ENCODE peak calls at places on chromosomes 13 and 19, in four cellular contexts. One of them, this sample, is unnamed.
A peak's percentile ranks its signal among the peaks of the same experiment; 100 is the strongest.

GRCh38 chr13:26589754-26590153 is 32.3 kb downstream of the WASF3 start:
- DNase-seq in SW480: no peak
- DNase-seq in iPS-NIHi11: no peak
- DNase-seq in GM23248: peak; percentile 29
- DNase-seq in this sample: no peak

GRCh38 chr13:109693213-109693612 is 93.2 kb downstream of the IRS2 start:
- DNase-seq in GM23248: no peak
- DNase-seq in SW480: no peak
- DNase-seq in iPS-NIHi11: no peak
- DNase-seq in this sample: no peak

GRCh38 chr13:89541091-89542030 is 1806.1 kb upstream of the MIR17HG start:
- DNase-seq in SW480: no peak
- DNase-seq in iPS-NIHi11: no peak
- DNase-seq in GM23248: no peak
- DNase-seq in this sample: no peak

GRCh38 chr19:18762125-18763023 is 28.7 kb downstream of the COMP start:
- DNase-seq in GM23248: peak; percentile 12
- DNase-seq in iPS-NIHi11: peak; percentile 79
- DNase-seq in SW480: peak; percentile 76
- DNase-seq in this sample: peak; percentile 95

GRCh38 chr13:104253063-104253680 is 1187.0 kb upstream of the SLC10A2 start:
- DNase-seq in iPS-NIHi11: no peak
- DNase-seq in GM23248: no peak
- DNase-seq in SW480: no peak
- DNase-seq in this sample: peak; percentile 8

GRCh38 chr19:32581704-32582164 is 744 bp downstream of the PDCD5 start:
- DNase-seq in iPS-NIHi11: peak; percentile 31
- DNase-seq in GM23248: peak; percentile 67
- DNase-seq in SW480: peak; percentile 37
- DNase-seq in this sample: peak; percentile 42

GRCh38 chr19:35935911-35936737 is at the start of gene LRFN3:
- DNase-seq in GM23248: peak; percentile 84
- DNase-seq in SW480: peak; percentile 69
- DNase-seq in iPS-NIHi11: peak; percentile 91
- DNase-seq in this sample: peak; percentile 97

GRCh38 chr19:9362905-9363304 is at the start of gene ZNF177:
- DNase-seq in iPS-NIHi11: no peak
- DNase-seq in GM23248: peak; percentile 19
- DNase-seq in SW480: no peak
- DNase-seq in this sample: no peak

GRCh38 chr19:4911786-4912672 is 2.7 kb downstream of the UHRF1 start:
- DNase-seq in SW480: peak; percentile 50
- DNase-seq in GM23248: peak; percentile 100
- DNase-seq in iPS-NIHi11: peak; percentile 64
- DNase-seq in this sample: peak; percentile 40

This sample was measured in DMS53.